ENCODE peak calls at places on chromosomes 13 and 19, in four cellular contexts. One of them, this sample, is unnamed.

GRCh38 chr13:110319774-110320509 is 12.9 kb downstream of the COL4A2 start:
- DNase-seq in endothelial cell: peak; percentile 33
- DNase-seq in mucosa of gallbladder: no peak
- DNase-seq in fibroblast of the aortic adventitia: peak; percentile 68
- DNase-seq in this sample: no peak

GRCh38 chr13:31631071-31631470 is 108.3 kb upstream of the RXFP2 start:
- DNase-seq in endothelial cell: no peak
- DNase-seq in mucosa of gallbladder: no peak
- DNase-seq in fibroblast of the aortic adventitia: no peak
- DNase-seq in this sample: no peak

GRCh38 chr19:41327499-41328156 is 17.7 kb downstream of the CCDC97 start:
- DNase-seq in mucosa of gallbladder: peak; percentile 68
- DNase-seq in fibroblast of the aortic adventitia: no peak
- DNase-seq in endothelial cell: peak; percentile 58
- DNase-seq in this sample: peak; percentile 62

GRCh38 chr19:858868-859843 is at the start of gene CFD:
- DNase-seq in mucosa of gallbladder: no peak
- DNase-seq in endothelial cell: no peak
- DNase-seq in fibroblast of the aortic adventitia: peak; percentile 24
- DNase-seq in this sample: no peak

GRCh38 chr13:113004126-113004525 is 35.1 kb downstream of the MCF2L start:
- DNase-seq in endothelial cell: no peak
- DNase-seq in fibroblast of the aortic adventitia: no peak
- DNase-seq in mucosa of gallbladder: no peak
- DNase-seq in this sample: no peak

GRCh38 chr13:102800145-102801041 is 1.5 kb downstream of the BIVM start:
- DNase-seq in fibroblast of the aortic adventitia: peak; percentile 72
- DNase-seq in endothelial cell: peak; percentile 91
- DNase-seq in mucosa of gallbladder: peak; percentile 74
- DNase-seq in this sample: peak; percentile 79

GRCh38 chr13:72970956-72971355 is 87.8 kb upstream of the KLF5 start:
- DNase-seq in fibroblast of the aortic adventitia: peak; percentile 17
- DNase-seq in mucosa of gallbladder: no peak
- DNase-seq in endothelial cell: no peak
- DNase-seq in this sample: no peak

GRCh38 chr19:56765107-56765506 is 75.4 kb downstream of the PEG3 start:
- DNase-seq in fibroblast of the aortic adventitia: no peak
- DNase-seq in endothelial cell: no peak
- DNase-seq in mucosa of gallbladder: peak; percentile 70
- DNase-seq in this sample: peak; percentile 67

GRCh38 chr13:29513981-29514719 is 81.3 kb downstream of the SLC7A1 start:
- DNase-seq in endothelial cell: no peak
- DNase-seq in fibroblast of the aortic adventitia: no peak
- DNase-seq in mucosa of gallbladder: no peak
- DNase-seq in this sample: no peak

GRCh38 chr13:34409496-34410163 is 532.4 kb upstream of the NBEA start:
- DNase-seq in fibroblast of the aortic adventitia: peak; percentile 20
- DNase-seq in mucosa of gallbladder: no peak
- DNase-seq in endothelial cell: no peak
- DNase-seq in this sample: no peak

GRCh38 chr13:48402325-48402962 is 10.5 kb downstream of the LPAR6 start:
- DNase-seq in endothelial cell: no peak
- DNase-seq in fibroblast of the aortic adventitia: peak; percentile 11
- DNase-seq in mucosa of gallbladder: no peak
- DNase-seq in this sample: no peak

GRCh38 chr13:35179494-35179893 is 237.4 kb downstream of the NBEA start:
- DNase-seq in fibroblast of the aortic adventitia: peak; percentile 5
- DNase-seq in endothelial cell: no peak
- DNase-seq in mucosa of gallbladder: no peak
- DNase-seq in this sample: no peak

GRCh38 chr19:44499962-44500949 is at the start of gene ZNF180:
- DNase-seq in endothelial cell: peak; percentile 94
- DNase-seq in mucosa of gallbladder: peak; percentile 95
- DNase-seq in fibroblast of the aortic adventitia: peak; percentile 92
- DNase-seq in this sample: peak; percentile 96

GRCh38 chr19:10565028-10565566 is 713 bp downstream of the KRI1 start:
- DNase-seq in endothelial cell: peak; percentile 34
- DNase-seq in mucosa of gallbladder: no peak
- DNase-seq in fibroblast of the aortic adventitia: no peak
- DNase-seq in this sample: no peak

GRCh38 chr19:55018216-55018615 is 19.8 kb downstream of the GP6 start:
- DNase-seq in fibroblast of the aortic adventitia: no peak
- DNase-seq in mucosa of gallbladder: no peak
- DNase-seq in endothelial cell: no peak
- DNase-seq in this sample: no peak

GRCh38 chr19:50252111-50252886 is 48.9 kb downstream of the MYH14 start:
- DNase-seq in endothelial cell: no peak
- DNase-seq in fibroblast of the aortic adventitia: no peak
- DNase-seq in mucosa of gallbladder: no peak
- DNase-seq in this sample: no peak

GRCh38 chr19:45577111-45577905 is 7.3 kb downstream of the OPA3 start:
- DNase-seq in fibroblast of the aortic adventitia: peak; percentile 89
- DNase-seq in endothelial cell: no peak
- DNase-seq in mucosa of gallbladder: peak; percentile 79
- DNase-seq in this sample: no peak

GRCh38 chr13:52615817-52616216 is 26.4 kb upstream of the HNRNPA1L2 start:
- DNase-seq in fibroblast of the aortic adventitia: no peak
- DNase-seq in endothelial cell: no peak
- DNase-seq in mucosa of gallbladder: no peak
- DNase-seq in this sample: no peak

GRCh38 chr13:111668451-111668850 is 348.0 kb downstream of the TEX29 start:
- DNase-seq in mucosa of gallbladder: no peak
- DNase-seq in endothelial cell: no peak
- DNase-seq in fibroblast of the aortic adventitia: no peak
- DNase-seq in this sample: no peak

GRCh38 chr13:71454509-71454908 is 412.5 kb downstream of the DACH1 start:
- DNase-seq in fibroblast of the aortic adventitia: no peak
- DNase-seq in mucosa of gallbladder: no peak
- DNase-seq in endothelial cell: no peak
- DNase-seq in this sample: no peak

GRCh38 chr13:30303269-30303668 is 4.1 kb downstream of the KATNAL1 start:
- DNase-seq in endothelial cell: no peak
- DNase-seq in mucosa of gallbladder: no peak
- DNase-seq in fibroblast of the aortic adventitia: no peak
- DNase-seq in this sample: no peak

GRCh38 chr19:48635263-48635965 is 1.8 kb downstream of the DBP start:
- DNase-seq in fibroblast of the aortic adventitia: no peak
- DNase-seq in mucosa of gallbladder: peak; percentile 66
- DNase-seq in endothelial cell: peak; percentile 67
- DNase-seq in this sample: peak; percentile 81

GRCh38 chr13:106617561-106617960 is 49.6 kb upstream of the ARGLU1 start:
- DNase-seq in fibroblast of the aortic adventitia: peak; percentile 60
- DNase-seq in endothelial cell: no peak
- DNase-seq in mucosa of gallbladder: no peak
- DNase-seq in this sample: no peak

GRCh38 chr19:55082023-55082851 is 6.6 kb downstream of the EPS8L1 start:
- DNase-seq in fibroblast of the aortic adventitia: peak; percentile 35
- DNase-seq in mucosa of gallbladder: no peak
- DNase-seq in endothelial cell: no peak
- DNase-seq in this sample: peak; percentile 53